ENCODE peak calls at places on chromosome 14, in five cellular contexts. H, Q, I, C and P are unnamed samples.

GRCh38 chr14:90968025-90968424 is 92.4 kb downstream of the RPS6KA5 start:
- DNase-seq in C (no peak), Q (no peak), H (no peak), I (no peak), P (peak)

GRCh38 chr14:21723431-21724045 is 49.9 kb upstream of the OR4E1 start:
- DNase-seq in I (peak), Q (no peak), C (peak), H (no peak), P (no peak)

GRCh38 chr14:99758121-99758871 is 34.9 kb upstream of the EML1 start:
- DNase-seq in C (no peak), I (no peak), Q (no peak), H (no peak), P (peak)

GRCh38 chr14:40987481-40987880 is 619.2 kb upstream of the LRFN5 start:
- DNase-seq in I (no peak), Q (no peak), H (no peak), C (no peak), P (no peak)

GRCh38 chr14:71597955-71598659 is 334.1 kb upstream of the RGS6 start:
- DNase-seq in Q (no peak), I (no peak), C (no peak), H (no peak), P (no peak)

GRCh38 chr14:53628747-53629146 is 327.9 kb downstream of the BMP4 start:
- DNase-seq in C (no peak), I (no peak), Q (no peak), H (no peak), P (no peak)

GRCh38 chr14:51209457-51209856 is 30.6 kb upstream of the TMX1 start:
- DNase-seq in Q (peak), I (no peak), C (no peak), H (no peak), P (no peak)

GRCh38 chr14:44979740-44980346 is 17.9 kb downstream of the TOGARAM1 start:
- DNase-seq in C (no peak), H (no peak), I (no peak), Q (no peak), P (peak)

GRCh38 chr14:98120831-98121464 is 1151.0 kb downstream of the BCL11B start:
- DNase-seq in I (no peak), Q (no peak), C (no peak), H (no peak), P (no peak)

GRCh38 chr14:91889477-91890211 is 22.3 kb upstream of the TC2N start:
- DNase-seq in C (no peak), I (no peak), H (peak), Q (no peak), P (no peak)

GRCh38 chr14:23306412-23307145 is at the start of gene BCL2L2:
- DNase-seq in Q (peak), C (no peak), I (peak), H (peak), P (peak)

GRCh38 chr14:101929096-101929495 is 35.3 kb upstream of the DYNC1H1 start:
- DNase-seq in H (no peak), Q (no peak), C (no peak), I (no peak), P (no peak)

GRCh38 chr14:100132903-100133510 is 26.4 kb downstream of the DEGS2 start:
- DNase-seq in C (no peak), I (no peak), Q (no peak), H (no peak), P (no peak)

GRCh38 chr14:39376671-39377403 is 55.4 kb downstream of the FBXO33 start:
- DNase-seq in C (no peak), Q (no peak), I (no peak), H (no peak), P (peak)

GRCh38 chr14:95535226-95536021 is 574 bp downstream of the GLRX5 start:
- DNase-seq in H (no peak), C (no peak), Q (no peak), I (no peak), P (no peak)

GRCh38 chr14:76844223-76844622 is 18.0 kb downstream of the LRRC74A start:
- DNase-seq in I (peak), H (no peak), C (peak), Q (no peak), P (peak)

GRCh38 chr14:39266589-39266870 is 32.8 kb downstream of the MIA2 start:
- DNase-seq in C (no peak), Q (no peak), I (peak), H (peak), P (no peak)

GRCh38 chr14:103684871-103685270 is 30.4 kb downstream of the XRCC3 start:
- DNase-seq in C (no peak), Q (no peak), H (no peak), I (no peak), P (no peak)

GRCh38 chr14:39441805-39442204 is 9.6 kb upstream of the FBXO33 start:
- DNase-seq in H (no peak), C (no peak), Q (no peak), I (no peak), P (no peak)

GRCh38 chr14:43778956-43779639 is 728.0 kb downstream of the FSCB start:
- DNase-seq in I (no peak), C (no peak), Q (no peak), H (no peak), P (no peak)

GRCh38 chr14:74245292-74245691 is 6.0 kb downstream of the VSX2 start:
- DNase-seq in H (no peak), C (no peak), I (no peak), Q (no peak), P (no peak)

GRCh38 chr14:68774771-68775613 is 17.9 kb downstream of the ZFP36L1 start:
- DNase-seq in Q (no peak), I (no peak), C (no peak), H (no peak), P (no peak)

GRCh38 chr14:36361210-36361853 is 40.9 kb upstream of the MBIP start:
- DNase-seq in C (no peak), Q (no peak), H (no peak), I (no peak), P (no peak)

GRCh38 chr14:106879241-106879640 is 1352.9 kb downstream of the TMEM121 start:
- DNase-seq in Q (no peak), H (peak), I (peak), C (no peak), P (peak)